ENCODE peak calls at places on chromosomes 13 and 19, in four cellular contexts. X is K562; J is neuronal stem cell; Z is effector memory CD4-positive, alpha-beta T cell. C is an unnamed sample.

GRCh38 chr19:7831452-7831851 is 1.4 kb downstream of the EVI5L start:
- DNase-seq in J (peak; percentile 38), Z (no peak), X (peak; percentile 66), C (no peak)

GRCh38 chr19:49528211-49528771 is 488 bp downstream of the RCN3 start:
- DNase-seq in Z (no peak), X (no peak), J (no peak), C (no peak)

GRCh38 chr19:52542984-52543664 is 15.7 kb downstream of the ZNF808 start:
- DNase-seq in Z (peak; percentile 4), J (no peak), X (no peak), C (peak; percentile 36)

GRCh38 chr13:46516624-46517318 is 36.2 kb upstream of the LRCH1 start:
- DNase-seq in Z (no peak), J (no peak), X (no peak), C (no peak)

GRCh38 chr13:111227405-111227804 is 93.0 kb upstream of the TEX29 start:
- DNase-seq in X (no peak), Z (no peak), J (no peak), C (no peak)

GRCh38 chr13:106284358-106284757 is 251.1 kb downstream of the EFNB2 start:
- DNase-seq in X (no peak), J (no peak), Z (no peak), C (no peak)

GRCh38 chr13:37597477-37597876 is 1.1 kb downstream of the POSTN start:
- DNase-seq in X (no peak), J (no peak), Z (no peak), C (no peak)

GRCh38 chr13:72737033-72737432 is 9.3 kb downstream of the BORA start:
- DNase-seq in J (no peak), X (no peak), Z (no peak), C (no peak)

GRCh38 chr13:31927219-31927653 is 104.3 kb upstream of the FRY start:
- DNase-seq in X (no peak), Z (no peak), J (no peak), C (no peak)

GRCh38 chr13:35768551-35768950 is 292.1 kb upstream of the MAB21L1 start:
- DNase-seq in Z (no peak), J (no peak), X (no peak), C (no peak)

GRCh38 chr19:1066748-1067340 is at the start of gene ARHGAP45:
- DNase-seq in J (no peak), Z (peak; percentile 79), X (peak; percentile 77), C (peak; percentile 91)

GRCh38 chr19:45492627-45493470 is 4.0 kb downstream of the RTN2 start:
- DNase-seq in Z (no peak), X (peak; percentile 93), J (no peak), C (no peak)

GRCh38 chr13:110582421-110582954 is 21.0 kb upstream of the RAB20 start:
- DNase-seq in J (no peak), Z (no peak), X (no peak), C (no peak)

GRCh38 chr13:45799451-45799850 is 52.1 kb downstream of the SIAH3 start:
- DNase-seq in X (no peak), Z (no peak), J (no peak), C (no peak)

GRCh38 chr13:99267927-99268326 is 9.7 kb upstream of the GPR18 start:
- DNase-seq in X (peak; percentile 65), J (no peak), Z (no peak), C (no peak)

GRCh38 chr13:51645154-51645650 is 60.9 kb downstream of the WDFY2 start:
- DNase-seq in J (no peak), X (no peak), Z (peak; percentile 39), C (peak; percentile 12)

GRCh38 chr13:44934724-44935123 is 54.5 kb downstream of the NUFIP1 start:
- DNase-seq in J (no peak), Z (no peak), X (no peak), C (no peak)

GRCh38 chr13:114100446-114101320 is 31.7 kb downstream of the RASA3 start:
- DNase-seq in Z (no peak), X (no peak), J (no peak), C (no peak)

GRCh38 chr19:12670159-12670928 is 3.7 kb downstream of the WDR83 start:
- DNase-seq in X (no peak), Z (no peak), J (no peak), C (peak; percentile 25)

GRCh38 chr19:43790587-43790986 is 9.8 kb upstream of the KCNN4 start:
- DNase-seq in X (no peak), Z (no peak), J (no peak), C (no peak)

GRCh38 chr19:3978145-3978544 is 7.1 kb downstream of the EEF2 start:
- DNase-seq in Z (no peak), J (no peak), X (no peak), C (no peak)

GRCh38 chr19:58387338-58388174 is 487 bp downstream of the RPS5 start:
- DNase-seq in Z (no peak), J (no peak), X (peak; percentile 59), C (no peak)

GRCh38 chr19:6740589-6741348 is 1.3 kb downstream of the TRIP10 start:
- DNase-seq in X (peak; percentile 61), J (peak; percentile 67), Z (peak; percentile 6), C (no peak)

GRCh38 chr19:2887391-2887914 is 13.3 kb upstream of the ZNF57 start:
- DNase-seq in X (peak; percentile 71), J (no peak), Z (no peak), C (peak; percentile 51)

GRCh38 chr13:35014606-35015005 is 72.5 kb downstream of the NBEA start:
- DNase-seq in Z (no peak), X (no peak), J (no peak), C (no peak)

GRCh38 chr13:65600702-65601101 is 1629.4 kb downstream of the PCDH9 start:
- DNase-seq in J (no peak), Z (no peak), X (no peak), C (no peak)

GRCh38 chr19:53977429-53977990 is 13.9 kb upstream of the CACNG6 start:
- DNase-seq in X (peak; percentile 77), J (peak; percentile 92), Z (peak; percentile 30), C (peak; percentile 73)

GRCh38 chr13:99393791-99394735 is 86.9 kb upstream of the GPR183 start:
- DNase-seq in J (no peak), X (no peak), Z (no peak), C (no peak)

GRCh38 chr19:10421981-10422461 is 1.7 kb downstream of the PDE4A start:
- DNase-seq in X (peak; percentile 43), J (no peak), Z (no peak), C (no peak)

GRCh38 chr19:51025809-51026553 is 435 bp downstream of the KLK11 start:
- DNase-seq in Z (no peak), J (no peak), X (no peak), C (no peak)

GRCh38 chr19:38709671-38710415 is 34.4 kb downstream of the CAPN12 start:
- DNase-seq in Z (no peak), J (no peak), X (no peak), C (no peak)
- H3K27ac ChIP-seq in Z (no peak overlapping the region), J (no peak overlapping the region), X (no peak overlapping the region), C (no peak overlapping the region)

DNA sequence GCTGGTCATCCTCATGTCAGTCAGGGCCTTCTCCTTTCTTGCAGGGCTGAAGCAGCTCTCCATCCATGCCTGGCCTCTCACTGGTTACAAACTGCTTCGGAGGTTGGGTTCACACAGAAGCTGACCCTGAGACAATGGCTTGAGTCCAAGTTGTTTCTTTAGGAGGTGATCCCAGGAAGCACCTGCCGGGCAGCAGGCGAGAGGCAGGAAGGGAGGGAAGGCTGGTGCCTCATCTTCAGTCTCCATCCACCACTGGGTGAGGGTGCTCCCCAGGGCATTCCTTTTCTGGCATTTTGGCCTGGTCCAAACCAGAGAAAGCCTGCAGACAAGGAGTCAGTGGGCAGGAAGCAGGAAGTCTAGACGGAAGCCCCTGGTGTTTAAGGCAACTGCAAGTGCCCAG is 17.6 kb upstream of the SPATA13 start:
- DNase-seq in J (no peak), X (no peak), Z (no peak), C (no peak)
- H3K27ac ChIP-seq in J (no peak overlapping the region), X (no peak overlapping the region), Z (no peak overlapping the region), C (no peak overlapping the region)

DNA sequence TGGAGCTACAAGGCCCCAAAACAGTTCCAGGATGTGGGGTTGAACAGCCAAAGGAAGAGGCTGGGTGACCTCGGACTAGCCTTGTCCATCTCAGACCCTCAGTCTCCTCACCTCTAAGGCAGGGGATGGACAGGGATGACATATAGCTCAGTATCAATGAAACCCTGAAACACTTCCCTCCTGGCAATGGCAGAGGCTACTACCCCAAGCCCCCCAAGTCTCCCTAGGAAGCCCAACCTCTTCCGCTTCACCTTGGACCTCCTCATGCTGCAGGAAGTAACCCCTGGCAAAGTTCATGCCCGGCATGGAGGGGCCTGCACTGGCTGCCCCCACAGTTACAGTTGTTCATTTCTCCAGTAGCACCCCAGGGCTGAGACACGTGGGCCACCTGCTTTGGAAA is 10.6 kb downstream of the CCDC97 start:
- DNase-seq in Z (no peak), J (no peak), X (no peak), C (no peak)
- H3K27ac ChIP-seq in Z (no peak overlapping the region), J (no peak overlapping the region), X (no peak overlapping the region), C (no peak overlapping the region)

DNA sequence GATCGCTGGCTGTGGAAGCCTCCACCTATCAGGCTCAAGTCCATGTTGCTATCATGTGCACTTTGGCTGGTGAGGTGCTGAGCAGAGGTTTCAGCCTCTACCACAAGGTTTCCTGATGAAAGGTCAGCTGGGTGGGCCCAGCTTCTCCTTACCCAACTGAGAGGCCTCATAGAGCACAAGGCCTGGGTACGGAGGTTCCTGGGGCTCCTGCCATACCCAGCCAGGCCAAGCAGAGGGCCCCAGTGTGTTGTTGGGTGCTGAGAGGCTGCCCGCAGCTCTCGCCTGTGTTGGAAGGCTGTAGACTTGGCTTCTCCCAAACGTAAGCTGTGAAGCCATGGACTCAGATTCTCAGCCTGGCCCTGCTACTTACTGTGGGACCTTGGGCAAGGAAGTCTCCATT is 28.2 kb downstream of the ACTN4 start:
- DNase-seq in X (peak; percentile 75), J (no peak), Z (no peak), C (no peak)
- H3K27ac ChIP-seq in X (peak overlapping the region; percentile 89), J (no peak overlapping the region), Z (no peak overlapping the region), C (no peak overlapping the region)

GRCh38 chr13:24625870-24626419 is 54.3 kb upstream of the ATP12A start:
- DNase-seq in Z (no peak), X (no peak), J (no peak), C (no peak)

GRCh38 chr13:24627090-24627714 is 53.0 kb upstream of the ATP12A start:
- DNase-seq in Z (no peak), J (peak; percentile 63), X (peak; percentile 52), C (no peak)

GRCh38 chr13:24627864-24628418 is 52.3 kb upstream of the ATP12A start:
- DNase-seq in X (peak; percentile 14), Z (no peak), J (no peak), C (no peak)

GRCh38 chr13:24625324-24625723 is 54.9 kb upstream of the ATP12A start:
- DNase-seq in Z (no peak), X (no peak), J (no peak), C (no peak)

DNA sequence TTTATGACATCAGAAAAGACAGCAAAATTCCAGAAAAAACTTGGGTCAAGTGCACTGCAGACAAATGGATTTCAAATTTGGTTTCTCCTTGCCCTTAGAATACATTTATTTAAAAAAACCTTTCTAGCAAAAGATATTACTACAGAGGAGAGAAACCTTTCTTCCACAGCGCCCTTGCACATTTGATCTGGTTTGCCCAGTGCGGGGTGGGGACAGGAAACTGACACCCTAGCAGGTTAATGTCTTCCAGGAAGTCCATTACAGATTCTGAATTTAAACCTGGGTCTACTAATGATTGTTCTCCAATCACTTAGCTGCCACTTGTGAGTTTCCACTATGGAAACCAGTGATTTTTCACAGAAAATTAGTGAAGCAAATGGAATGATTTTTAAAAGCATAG is 53.8 kb upstream of the ATP12A start:
- DNase-seq in X (no peak), J (no peak), Z (no peak), C (no peak)
- H3K27ac ChIP-seq in X (no peak overlapping the region), J (no peak overlapping the region), Z (peak overlapping the region; percentile 21), C (no peak overlapping the region)

C was measured in DND-41.